ENCODE peak calls at places on chromosomes 2 and 18, in five cellular contexts. One of them, this sample, is unnamed.

GRCh38 chr18:9700261-9700796 is 7.8 kb upstream of the RAB31 start:
- DNase-seq in fibroblast of lung: peak; percentile 48
- DNase-seq in nephron progenitor cell: no peak
- DNase-seq in effector CD4-positive, alpha-beta T cell: no peak
- DNase-seq in NCI-H1092: no peak
- DNase-seq in this sample: no peak

GRCh38 chr2:171318463-171318934 is 115.3 kb downstream of the METTL8 start:
- DNase-seq in fibroblast of lung: peak; percentile 56
- DNase-seq in nephron progenitor cell: peak; percentile 19
- DNase-seq in effector CD4-positive, alpha-beta T cell: no peak
- DNase-seq in NCI-H1092: no peak
- DNase-seq in this sample: peak; percentile 2

GRCh38 chr2:501130-501529 is 176.1 kb downstream of the TMEM18 start:
- DNase-seq in fibroblast of lung: no peak
- DNase-seq in nephron progenitor cell: no peak
- DNase-seq in effector CD4-positive, alpha-beta T cell: no peak
- DNase-seq in NCI-H1092: no peak
- DNase-seq in this sample: no peak

GRCh38 chr2:238160206-238161129 is 1.7 kb downstream of the ERFE start:
- DNase-seq in fibroblast of lung: no peak
- DNase-seq in nephron progenitor cell: peak; percentile 61
- DNase-seq in effector CD4-positive, alpha-beta T cell: no peak
- DNase-seq in NCI-H1092: no peak
- DNase-seq in this sample: no peak

GRCh38 chr2:190655113-190655512 is 6.2 kb downstream of the NAB1 start:
- DNase-seq in fibroblast of lung: no peak
- DNase-seq in nephron progenitor cell: no peak
- DNase-seq in effector CD4-positive, alpha-beta T cell: no peak
- DNase-seq in NCI-H1092: peak; percentile 58
- DNase-seq in this sample: no peak

GRCh38 chr2:17470855-17471641 is 47.2 kb downstream of the RAD51AP2 start:
- DNase-seq in fibroblast of lung: peak; percentile 86
- DNase-seq in nephron progenitor cell: peak; percentile 4
- DNase-seq in effector CD4-positive, alpha-beta T cell: no peak
- DNase-seq in NCI-H1092: peak; percentile 16
- DNase-seq in this sample: peak; percentile 6

GRCh38 chr2:46299365-46300263 is 2.4 kb downstream of the EPAS1 start:
- DNase-seq in fibroblast of lung: peak; percentile 68
- DNase-seq in nephron progenitor cell: peak; percentile 48
- DNase-seq in effector CD4-positive, alpha-beta T cell: no peak
- DNase-seq in NCI-H1092: no peak
- DNase-seq in this sample: no peak

GRCh38 chr2:143928184-143928583 is 591.7 kb downstream of the ZEB2 start:
- DNase-seq in fibroblast of lung: no peak
- DNase-seq in nephron progenitor cell: no peak
- DNase-seq in effector CD4-positive, alpha-beta T cell: no peak
- DNase-seq in NCI-H1092: no peak
- DNase-seq in this sample: no peak